ENCODE peak calls at places on chromosomes 12 and 14, in five cellular contexts. A is GM23248, N is endothelial cell of umbilical vein, D is H1, S is mesenchymal stem cell. Q is an unnamed sample. For H3K36me3, the result is how much of the 10 kb centered on the place peaks cover.

GRCh38 chr14:33950320-33951182 is at the start of gene EGLN3:
- DNase-seq in A (peak), N (peak), D (peak), S (peak), Q (peak)

GRCh38 chr14:46306267-46306666 is 345.3 kb downstream of the RPL10L start:
- DNase-seq in A (no peak), N (no peak), D (no peak), S (no peak), Q (no peak)

GRCh38 chr14:76987956-76988520 is 40.5 kb downstream of the IRF2BPL start:
- DNase-seq in A (no peak), N (no peak), D (no peak), S (no peak), Q (no peak)

GRCh38 chr14:94539181-94539580 is 22.1 kb upstream of the SERPINA4 start:
- DNase-seq in A (no peak), N (no peak), D (no peak), S (no peak), Q (no peak)

GRCh38 chr12:131133994-131134393 is 180.3 kb downstream of the ADGRD1 start:
- DNase-seq in A (no peak), N (no peak), D (no peak), S (no peak), Q (no peak)

GRCh38 chr14:55752580-55753365 is 172.8 kb downstream of the KTN1 start:
- DNase-seq in A (peak), N (peak), D (no peak), S (peak), Q (no peak)

GRCh38 chr12:20367731-20368652 is at the start of gene PDE3A:
- DNase-seq in A (peak), N (peak), D (peak), S (peak), Q (peak)

GRCh38 chr14:99427632-99428315 is 52.9 kb downstream of the SETD3 start:
- DNase-seq in A (peak), N (no peak), D (no peak), S (peak), Q (no peak)

GRCh38 chr14:58882577-58883018 is 244.8 kb downstream of the DACT1 start:
- DNase-seq in A (peak), N (no peak), D (no peak), S (peak), Q (no peak)

GRCh38 chr12:52206309-52207040 is 14.7 kb upstream of the KRT80 start:
- DNase-seq in A (no peak), N (no peak), D (no peak), S (no peak), Q (no peak)

GRCh38 chr14:24576766-24577165 is 716 bp upstream of the CTSG start:
- DNase-seq in A (no peak), N (no peak), D (no peak), S (no peak), Q (no peak)

GRCh38 chr14:69313176-69313575 is 53.2 kb downstream of the GALNT16 start:
- DNase-seq in A (no peak), N (no peak), D (no peak), S (no peak), Q (no peak)

GRCh38 chr12:13452955-13453570 is 256.5 kb downstream of the EMP1 start:
- DNase-seq in A (no peak), N (no peak), D (no peak), S (no peak), Q (no peak)

GRCh38 chr12:121949643-121950397 is 31.4 kb downstream of the CFAP251 start:
- DNase-seq in A (peak), N (no peak), D (no peak), S (peak), Q (no peak)

GRCh38 chr14:106163316-106163715 is 636.9 kb downstream of the TMEM121 start:
- DNase-seq in A (no peak), N (no peak), D (no peak), S (no peak), Q (no peak)

GRCh38 chr12:32864731-32865130 is 31.8 kb downstream of the PKP2 start:
- DNase-seq in A (no peak), N (no peak), D (no peak), S (no peak), Q (no peak)

GRCh38 chr14:63375772-63376171 is 57.0 kb upstream of the GPHB5 start:
- DNase-seq in A (peak), N (no peak), D (no peak), S (peak), Q (no peak)

GRCh38 chr12:62656576-62657362 is 190.1 kb downstream of the MON2 start:
- DNase-seq in A (no peak), N (no peak), D (no peak), S (no peak), Q (no peak)

GRCh38 chr12:94250130-94250529 is 101.8 kb downstream of the PLXNC1 start:
- DNase-seq in A (no peak), N (no peak), D (no peak), S (no peak), Q (no peak)

GRCh38 chr12:67284561-67284960 is 15.4 kb downstream of the CAND1 start:
- DNase-seq in A (no peak), N (no peak), D (no peak), S (no peak), Q (no peak)

GRCh38 chr12:57254506-57255280 is 3.7 kb upstream of the STAC3 start:
- DNase-seq in A (no peak), N (no peak), D (no peak), S (no peak), Q (no peak)

GRCh38 chr14:38074754-38075153 is 132.9 kb upstream of the SSTR1 start:
- DNase-seq in A (no peak), N (no peak), D (no peak), S (no peak), Q (no peak)

GRCh38 chr12:3641428-3641883 is 111.5 kb downstream of the CRACR2A start:
- DNase-seq in A (peak), N (peak), D (no peak), S (peak), Q (no peak)

GRCh38 chr12:75756771-75757170 is 245.4 kb upstream of the KRR1 start:
- DNase-seq in A (no peak), N (no peak), D (no peak), S (no peak), Q (no peak)

GRCh38 chr12:120696599-120696998 is 9.7 kb downstream of the MLEC start:
- DNase-seq in A (no peak), N (no peak), D (no peak), S (no peak), Q (peak)

GRCh38 chr12:40156031-40156764 is 50.3 kb upstream of the SLC2A13 start:
- DNase-seq in A (no peak), N (no peak), D (no peak), S (no peak), Q (no peak)

GRCh38 chr12:112409064-112409905 is at the start of gene RPL6:
- DNase-seq in A (peak), N (peak), D (no peak), S (peak), Q (peak)

GRCh38 chr12:117494833-117495714 is 133.6 kb upstream of the NOS1 start:
- DNase-seq in A (no peak), N (no peak), D (no peak), S (no peak), Q (peak)

GRCh38 chr12:4809013-4809448 is 88.8 kb downstream of the GALNT8 start:
- DNase-seq in A (no peak), N (no peak), D (peak), S (no peak), Q (no peak)

GRCh38 chr12:4807813-4808212 is 87.6 kb downstream of the GALNT8 start:
- DNase-seq in A (no peak), N (no peak), D (no peak), S (no peak), Q (no peak)

GRCh38 chr12:4810219-4810671 is 90.0 kb downstream of the GALNT8 start:
- DNase-seq in A (no peak), N (no peak), D (no peak), S (no peak), Q (no peak)

GRCh38 chr12:4807116-4807783 is 87.0 kb downstream of the GALNT8 start:
- DNase-seq in A (no peak), N (no peak), D (no peak), S (no peak), Q (no peak)

GRCh38 chr12:4809449-4810218 is 89.4 kb downstream of the GALNT8 start:
- DNase-seq in A (peak), N (no peak), D (no peak), S (no peak), Q (no peak)
- H3K9ac ChIP-seq in A (no peak), N (no peak), D (peak), S (no peak), Q (no peak)

DNA sequence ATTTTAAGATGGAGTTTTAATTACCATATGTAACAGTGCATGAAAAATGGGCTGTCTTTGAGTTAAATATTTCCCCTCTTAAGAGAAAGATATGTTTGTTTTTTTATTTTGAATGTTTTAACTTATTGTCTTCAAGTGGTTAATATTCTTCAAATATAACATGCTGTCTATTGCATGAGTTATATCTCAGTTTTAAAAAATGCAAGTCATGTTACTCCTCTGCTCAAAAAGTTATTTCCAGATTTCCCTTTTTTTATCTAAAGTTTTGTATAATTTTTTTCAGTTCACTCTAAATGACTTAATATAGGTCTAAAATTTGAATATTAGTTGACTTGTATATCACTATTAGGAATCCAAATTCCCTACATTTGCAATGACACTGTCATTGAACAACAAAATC is 5.9 kb upstream of the KCNMB4 start:
- DNase-seq in A (no peak), N (no peak), D (no peak), S (no peak), Q (no peak)
- H3K36me3 ChIP-seq in A (under half), N (under half), D (under half), S (under half), Q (under half)

GRCh38 chr12:1807107-1807478 is 13.3 kb upstream of the LRTM2 start:
- DNase-seq in A (no peak), N (no peak), D (no peak), S (no peak), Q (no peak)

GRCh38 chr12:1806301-1807106 is 13.9 kb upstream of the LRTM2 start:
- DNase-seq in A (peak), N (no peak), D (no peak), S (no peak), Q (no peak)

GRCh38 chr12:1803736-1804135 is 16.6 kb upstream of the LRTM2 start:
- DNase-seq in A (no peak), N (no peak), D (no peak), S (no peak), Q (no peak)

GRCh38 chr12:1805441-1806081 is 14.8 kb upstream of the LRTM2 start:
- DNase-seq in A (no peak), N (no peak), D (no peak), S (no peak), Q (no peak)

GRCh38 chr12:1804545-1805332 is 15.6 kb upstream of the LRTM2 start:
- DNase-seq in A (peak), N (peak), D (peak), S (peak), Q (peak)
- H3K9ac ChIP-seq in A (peak), N (no peak), D (no peak), S (no peak), Q (no peak)

DNA sequence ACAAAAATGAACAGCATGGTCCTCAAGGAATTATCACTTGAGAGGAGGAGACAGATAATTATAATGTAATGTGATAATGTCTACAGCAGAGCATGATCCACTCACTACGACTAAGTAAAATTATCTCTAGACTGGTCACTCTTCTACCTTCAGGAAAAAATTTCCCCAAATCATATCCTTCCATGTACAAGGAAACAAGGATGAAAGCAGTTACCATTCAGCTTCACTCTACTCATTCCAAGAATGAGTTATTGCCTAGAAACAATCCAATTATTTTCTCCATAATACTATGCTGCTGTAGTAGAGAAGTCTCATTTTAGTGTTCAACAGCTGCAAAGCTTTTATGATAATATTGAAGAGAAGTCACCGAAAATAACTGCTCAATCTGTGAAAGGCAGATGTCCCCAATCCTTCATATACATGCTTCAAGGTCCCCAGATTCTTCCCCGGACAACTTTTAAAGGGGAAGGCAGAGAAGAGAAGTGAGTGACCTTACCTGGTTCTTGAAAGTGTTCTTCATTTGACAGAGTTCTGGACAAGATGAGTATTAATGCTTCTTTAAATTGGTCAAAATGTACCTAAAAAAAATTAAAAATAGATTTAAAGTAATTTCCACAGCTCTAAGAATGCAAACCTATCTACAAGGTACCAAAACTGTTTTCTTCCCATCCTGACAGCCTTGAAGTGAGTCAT is 24.6 kb downstream of the NIN start:
- DNase-seq in A (no peak), N (no peak), D (no peak), S (no peak), Q (no peak)
- H3K36me3 ChIP-seq in A (under half), N (under half), D (under half), S (under half), Q (under half)

DNA sequence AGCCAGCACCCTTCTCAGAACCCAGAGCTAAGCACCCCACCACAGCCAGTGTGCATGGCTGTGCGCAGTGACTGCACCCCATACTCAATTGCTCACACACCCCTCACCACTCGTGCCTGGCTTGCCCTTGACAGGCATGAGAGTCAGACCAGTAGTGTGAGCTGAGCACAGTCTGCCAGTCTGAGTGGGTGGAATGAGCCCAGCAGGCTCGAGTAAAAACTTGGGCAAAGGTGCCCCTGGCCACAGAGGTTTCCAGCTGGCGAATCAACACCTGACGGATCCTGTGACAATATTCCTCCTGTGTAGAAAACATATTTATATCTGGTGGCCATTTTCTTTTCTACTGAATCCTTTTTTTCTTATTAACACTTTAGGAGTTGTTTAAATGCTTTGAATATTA is 202.5 kb downstream of the TMEM117 start:
- DNase-seq in A (no peak), N (no peak), D (no peak), S (no peak), Q (no peak)
- H3K9ac ChIP-seq in A (no peak), N (no peak), D (no peak), S (no peak), Q (no peak)

GRCh38 chr12:31471061-31471460 is 119.9 kb downstream of the DENND5B start:
- DNase-seq in A (no peak), N (no peak), D (no peak), S (no peak), Q (no peak)
- H3K36me3 ChIP-seq in A (under half), N (under half), D (under half), S (under half), Q (under half)

Q was measured in colonic mucosa.